ENCODE peak calls at places on chromosome 19, in six cellular contexts. B, M, F, Z, I and H are unnamed samples.

GRCh38 chr19:41927810-41928192 is 448 bp downstream of the ERFL start:
- DNase-seq in B (no peak), M (peak; percentile 29), F (no peak), Z (no peak), I (no peak), H (no peak)

GRCh38 chr19:50559636-50560035 is 8.6 kb downstream of the LRRC4B start:
- DNase-seq in B (no peak), M (no peak), F (no peak), Z (no peak), I (no peak), H (no peak)

GRCh38 chr19:46634045-46634655 is 1.9 kb downstream of the GNG8 start:
- DNase-seq in B (peak; percentile 96), M (peak; percentile 92), F (no peak), Z (peak; percentile 97), I (peak; percentile 95), H (peak; percentile 75)

GRCh38 chr19:44204772-44205171 is 7.6 kb upstream of the ZNF227 start:
- DNase-seq in B (no peak), M (no peak), F (no peak), Z (no peak), I (no peak), H (no peak)

GRCh38 chr19:4980087-4980486 is 11.2 kb downstream of the KDM4B start:
- DNase-seq in B (no peak), M (no peak), F (no peak), Z (no peak), I (no peak), H (no peak)

GRCh38 chr19:11674067-11674492 is 64.7 kb downstream of the ZNF823 start:
- DNase-seq in B (no peak), M (no peak), F (no peak), Z (no peak), I (no peak), H (no peak)

GRCh38 chr19:46732966-46733692 is 12.7 kb upstream of the FKRP start:
- DNase-seq in B (no peak), M (no peak), F (no peak), Z (peak; percentile 47), I (no peak), H (no peak)

GRCh38 chr19:35107541-35107939 is 8.1 kb upstream of the FXYD3 start:
- DNase-seq in B (no peak), M (no peak), F (no peak), Z (no peak), I (no peak), H (no peak)

GRCh38 chr19:16519230-16519687 is 23.0 kb downstream of the CHERP start:
- DNase-seq in B (no peak), M (no peak), F (no peak), Z (no peak), I (no peak), H (no peak)